ENCODE peak calls at places on chromosomes 5 and 9, in five cellular contexts. T is fibroblast of gingiva; Z is stimulated activated CD4-positive, alpha-beta T cell treated with anti-CD3 and anti-CD28 coated beads, Interleukin-15, amount 100 ng/mL, for 24 hours; P is ELR; W is Ammon's horn. D is an unnamed sample.

GRCh38 chr9:133114451-133114885 is 6.6 kb downstream of the RALGDS start:
- DNase-seq in T (peak), Z (no peak), P (peak), W (peak), D (no peak)

GRCh38 chr9:133826289-133827085 is 88.3 kb upstream of the SARDH start:
- DNase-seq in T (no peak), Z (no peak), P (no peak), W (no peak), D (no peak)

GRCh38 chr9:93089481-93089991 is 6.5 kb upstream of the CARD19 start:
- DNase-seq in T (no peak), Z (no peak), P (no peak), W (no peak), D (no peak)

GRCh38 chr9:16637938-16638337 is 232.5 kb downstream of the BNC2 start:
- DNase-seq in T (no peak), Z (no peak), P (no peak), W (no peak), D (no peak)

GRCh38 chr9:127940598-127940997 is 2.9 kb upstream of the DPM2 start:
- DNase-seq in T (no peak), Z (no peak), P (no peak), W (no peak), D (no peak)

GRCh38 chr9:89807682-89808075 is 202.9 kb downstream of the GADD45G start:
- DNase-seq in T (no peak), Z (no peak), P (no peak), W (no peak), D (no peak)

GRCh38 chr9:94096819-94097577 is 12.7 kb downstream of the PTPDC1 start:
- DNase-seq in T (no peak), Z (peak), P (peak), W (no peak), D (no peak)

GRCh38 chr5:131952286-131952857 is 6.9 kb upstream of the MEIKIN start:
- DNase-seq in T (peak), Z (no peak), P (no peak), W (no peak), D (no peak)

GRCh38 chr5:137867664-137868063 is at the start of gene MYOT:
- DNase-seq in T (no peak), Z (no peak), P (no peak), W (no peak), D (no peak)

GRCh38 chr9:106657951-106658350 is 205.0 kb upstream of the ZNF462 start:
- DNase-seq in T (no peak), Z (no peak), P (no peak), W (no peak), D (no peak)

GRCh38 chr9:111008148-111009075 is 29.9 kb downstream of the LPAR1 start:
- DNase-seq in T (no peak), Z (no peak), P (peak), W (no peak), D (no peak)

GRCh38 chr9:134993416-134993815 is 75.7 kb upstream of the FCN1 start:
- DNase-seq in T (no peak), Z (no peak), P (no peak), W (no peak), D (no peak)

GRCh38 chr5:82901281-82901888 is 175.8 kb downstream of the TMEM167A start:
- DNase-seq in T (no peak), Z (no peak), P (no peak), W (no peak), D (no peak)

D was measured in dermis blood vessel endothelial cell.